ENCODE peak calls at places on chromosomes 2 and 18, in four cellular contexts. U, D, S and Y are unnamed samples.

GRCh38 chr2:64554117-64554516 is 30.0 kb downstream of the AFTPH start:
- DNase-seq in D (no peak), U (no peak), S (no peak), Y (no peak)

GRCh38 chr2:178733975-178734374 is 73.2 kb downstream of the TTN start:
- DNase-seq in S (no peak), D (no peak), U (no peak), Y (no peak)

GRCh38 chr2:133844214-133844892 is 276.1 kb upstream of the NCKAP5 start:
- DNase-seq in D (peak), U (peak), S (peak), Y (peak)

GRCh38 chr2:55311444-55311870 is 42.4 kb upstream of the MTIF2 start:
- DNase-seq in S (no peak), U (peak), D (peak), Y (no peak)

GRCh38 chr2:50785781-50786180 is 246.2 kb downstream of the NRXN1 start:
- DNase-seq in U (no peak), S (no peak), D (no peak), Y (no peak)

GRCh38 chr2:163493330-163494319 is 242.2 kb downstream of the FIGN start:
- DNase-seq in D (no peak), S (no peak), U (no peak), Y (no peak)

GRCh38 chr2:201040867-201041628 is 30.4 kb downstream of the HYCC2 start:
- DNase-seq in S (no peak), D (no peak), U (no peak), Y (no peak)

GRCh38 chr2:177573120-177573519 is 180.5 kb downstream of the AGPS start:
- DNase-seq in D (no peak), U (peak), S (no peak), Y (no peak)

GRCh38 chr18:54100920-54101319 is 123.5 kb downstream of the MBD2 start:
- DNase-seq in U (no peak), D (no peak), S (no peak), Y (no peak)

GRCh38 chr2:239355139-239355538 is 45.7 kb downstream of the HDAC4 start:
- DNase-seq in S (no peak), U (peak), D (peak), Y (no peak)

GRCh38 chr2:30636311-30636710 is 170.9 kb downstream of the CAPN13 start:
- DNase-seq in D (no peak), S (no peak), U (no peak), Y (no peak)

GRCh38 chr2:191167766-191168165 is 17.0 kb upstream of the STAT4 start:
- DNase-seq in S (no peak), D (peak), U (peak), Y (no peak)

GRCh38 chr2:62705859-62706720 is 577 bp downstream of the EHBP1 start:
- DNase-seq in S (peak), U (peak), D (peak), Y (peak)

GRCh38 chr18:2441544-2441943 is 129.8 kb downstream of the METTL4 start:
- DNase-seq in D (no peak), U (peak), S (no peak), Y (no peak)

GRCh38 chr2:8310557-8311455 is 371.1 kb upstream of the ID2 start:
- DNase-seq in D (no peak), U (no peak), S (no peak), Y (peak)

GRCh38 chr2:105580870-105581567 is 163.7 kb upstream of the NCK2 start:
- DNase-seq in U (no peak), S (no peak), D (no peak), Y (no peak)

GRCh38 chr2:222813177-222813843 is 47.5 kb upstream of the ACSL3 start:
- DNase-seq in U (no peak), S (no peak), D (peak), Y (no peak)

GRCh38 chr2:240236217-240237111 is 96.0 kb upstream of the OTOS start:
- DNase-seq in U (no peak), D (no peak), S (peak), Y (peak)

GRCh38 chr18:62914868-62915267 is 199.5 kb downstream of the PHLPP1 start:
- DNase-seq in U (no peak), D (no peak), S (no peak), Y (no peak)

GRCh38 chr2:99488999-99489757 is 639 bp downstream of the REV1 start:
- DNase-seq in D (peak), U (peak), S (peak), Y (peak)

GRCh38 chr2:236637691-236638569 is 68.3 kb downstream of the ACKR3 start:
- DNase-seq in S (no peak), U (peak), D (no peak), Y (no peak)

GRCh38 chr2:166057363-166058169 is 70.3 kb downstream of the SCN1A start:
- DNase-seq in D (peak), U (peak), S (peak), Y (no peak)

GRCh38 chr2:9114457-9114856 is 92.2 kb upstream of the ASAP2 start:
- DNase-seq in U (no peak), D (no peak), S (no peak), Y (no peak)

GRCh38 chr2:83115155-83115554 is 1343.9 kb downstream of the SUCLG1 start:
- DNase-seq in S (no peak), D (no peak), U (no peak), Y (no peak)

GRCh38 chr18:3424280-3424890 is 25.6 kb upstream of the TGIF1 start:
- DNase-seq in U (no peak), S (peak), D (no peak), Y (no peak)

DNA sequence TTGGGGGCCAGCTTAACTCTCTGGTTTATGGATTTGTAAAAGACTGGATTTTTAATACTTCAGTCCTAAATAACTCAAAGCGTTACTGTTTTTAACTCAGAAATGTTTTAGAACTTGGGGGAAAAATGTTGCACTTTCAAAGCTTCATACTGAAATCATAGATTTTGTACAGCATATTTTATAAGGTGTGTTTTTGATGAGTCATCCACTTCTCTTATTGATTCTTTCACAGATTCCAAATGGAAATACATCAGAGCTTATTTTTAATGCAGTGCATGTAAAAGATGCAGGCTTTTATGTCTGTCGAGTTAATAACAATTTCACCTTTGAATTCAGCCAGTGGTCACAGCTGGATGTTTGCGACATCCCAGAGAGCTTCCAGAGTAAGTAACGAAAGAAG is 28.9 kb downstream of the MALT1 start:
- DNase-seq in D (no peak), S (no peak), U (no peak), Y (no peak)
- H4K8ac ChIP-seq in D (no peak), S (no peak), U (no peak), Y (no peak)

GRCh38 chr2:173371023-173371422 is 16.4 kb downstream of the CDCA7 start:
- DNase-seq in S (peak), D (no peak), U (no peak), Y (no peak)

GRCh38 chr2:173374634-173375033 is 20.0 kb downstream of the CDCA7 start:
- DNase-seq in U (no peak), S (no peak), D (no peak), Y (no peak)

GRCh38 chr2:173373286-173373685 is 18.6 kb downstream of the CDCA7 start:
- DNase-seq in S (no peak), D (no peak), U (peak), Y (no peak)

GRCh38 chr2:173370198-173370597 is 15.5 kb downstream of the CDCA7 start:
- DNase-seq in U (no peak), D (peak), S (no peak), Y (no peak)
- H4K8ac ChIP-seq in U (no peak), D (no peak), S (no peak), Y (no peak)

GRCh38 chr2:28648671-28649395 is 102.8 kb upstream of the PPP1CB start:
- DNase-seq in S (no peak), U (no peak), D (no peak), Y (no peak)
- H4K8ac ChIP-seq in S (no peak), U (no peak), D (no peak), Y (no peak)

DNA sequence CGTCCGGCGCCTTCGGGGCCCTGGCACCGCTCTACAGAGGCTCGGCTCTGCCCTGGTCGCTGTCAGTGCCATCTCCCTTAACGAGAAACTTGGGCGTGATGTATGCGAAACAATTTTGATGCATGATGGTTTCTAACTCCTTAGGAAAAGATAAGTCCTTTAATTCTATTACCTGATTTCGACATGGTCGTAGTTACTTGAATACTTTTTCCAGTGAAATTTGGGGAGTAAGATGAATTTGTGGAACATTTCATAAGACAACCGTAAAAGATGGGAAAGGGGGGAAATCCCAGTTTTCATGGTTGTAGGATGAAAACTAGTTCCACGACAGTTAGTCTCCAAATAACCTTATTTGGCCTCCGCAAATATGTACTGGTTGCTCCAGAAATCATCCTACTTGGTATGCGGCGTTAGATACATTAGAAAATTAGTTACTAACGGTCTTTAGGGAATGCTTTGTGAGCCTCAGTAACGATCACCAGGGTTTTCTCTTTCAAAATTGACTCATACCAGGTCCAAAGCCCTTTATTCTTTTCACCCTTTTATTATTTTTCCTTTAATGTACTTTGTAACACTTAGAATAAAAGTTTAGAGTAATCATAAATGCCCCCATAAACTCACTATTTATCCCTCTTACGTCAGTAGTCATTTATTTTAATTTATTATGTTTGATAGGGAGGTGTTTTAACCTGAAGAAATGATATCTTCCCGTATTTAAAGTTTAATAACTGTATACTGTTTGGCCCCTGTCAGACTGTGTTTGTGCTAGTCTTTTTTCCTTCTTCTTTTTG is 877 bp downstream of the TWSG1 start:
- DNase-seq in D (no peak), U (peak), S (no peak), Y (no peak)
- H4K8ac ChIP-seq in D (no peak), U (no peak), S (no peak), Y (no peak)

GRCh38 chr18:11852048-11852341 is 782 bp downstream of the CHMP1B start:
- DNase-seq in D (no peak), U (no peak), S (no peak), Y (no peak)

GRCh38 chr18:11849845-11850747 is 1.1 kb upstream of the CHMP1B start:
- DNase-seq in U (peak), S (peak), D (peak), Y (no peak)

GRCh38 chr18:11849279-11849678 is 1.9 kb upstream of the CHMP1B start:
- DNase-seq in D (no peak), U (no peak), S (no peak), Y (no peak)

GRCh38 chr18:11850821-11851155 is 425 bp upstream of the CHMP1B start:
- DNase-seq in D (peak), U (no peak), S (peak), Y (no peak)

DNA sequence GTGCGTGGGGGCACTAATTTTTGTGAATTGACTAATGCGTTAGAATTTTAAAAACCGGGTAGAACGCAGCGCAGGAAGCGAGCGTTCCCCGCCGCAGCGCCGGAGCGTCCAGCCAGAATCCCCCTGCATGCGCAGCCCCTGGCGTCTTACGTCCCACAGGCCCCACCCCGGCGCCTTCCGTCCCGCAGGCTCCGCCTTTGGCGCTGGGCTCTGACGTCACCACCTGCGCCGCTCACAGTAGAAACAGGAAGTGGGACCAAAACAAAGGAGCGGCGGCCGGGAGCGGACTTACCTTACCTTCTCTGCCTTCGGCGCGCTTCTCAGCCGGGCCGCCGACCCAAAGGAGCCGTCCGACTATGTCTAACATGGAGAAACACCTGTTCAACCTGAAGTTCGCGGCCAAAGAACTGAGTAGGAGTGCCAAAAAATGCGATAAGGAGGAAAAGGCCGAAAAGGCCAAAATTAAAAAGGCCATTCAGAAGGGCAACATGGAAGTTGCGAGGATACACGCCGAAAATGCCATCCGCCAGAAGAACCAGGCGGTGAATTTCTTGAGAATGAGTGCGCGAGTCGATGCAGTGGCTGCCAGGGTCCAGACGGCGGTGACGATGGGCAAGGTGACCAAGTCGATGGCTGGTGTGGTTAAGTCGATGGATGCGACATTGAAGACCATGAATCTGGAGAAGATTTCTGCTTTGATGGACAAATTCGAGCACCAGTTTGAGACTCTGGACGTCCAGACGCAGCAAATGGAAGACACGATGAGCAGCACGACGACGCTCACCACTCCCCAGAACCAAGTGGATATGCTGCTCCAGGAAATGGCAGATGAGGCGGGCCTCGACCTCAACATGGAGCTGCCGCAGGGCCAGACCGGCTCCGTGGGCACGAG is at the start of gene CHMP1B:
- DNase-seq in U (peak), S (peak), D (peak), Y (peak)
- H4K8ac ChIP-seq in U (peak), S (no peak), D (peak), Y (no peak)